ENCODE peak calls at places on chromosomes 3 and 15, in four cellular contexts. Y is NB4; V is CD4-positive, alpha-beta T cell; Q is NCI-H1092. U is an unnamed sample.

GRCh38 chr3:101271728-101272127 is 48.6 kb downstream of the IMPG2 start:
- DNase-seq in V (no peak), Y (no peak), Q (no peak), U (no peak)

GRCh38 chr3:84724877-84725276 is 233.9 kb upstream of the CADM2 start:
- DNase-seq in Y (peak), Q (no peak), V (no peak), U (peak)

GRCh38 chr3:38829404-38829803 is 13.4 kb upstream of the SCN10A start:
- DNase-seq in Q (no peak), V (no peak), Y (peak), U (no peak)

GRCh38 chr15:41968738-41969137 is 3.6 kb downstream of the EHD4 start:
- DNase-seq in Q (no peak), Y (no peak), V (no peak), U (peak)

GRCh38 chr15:39115379-39116057 is 465.4 kb upstream of the THBS1 start:
- DNase-seq in Q (no peak), Y (no peak), V (no peak), U (no peak)

GRCh38 chr3:139654637-139655365 is 23.0 kb downstream of the NMNAT3 start:
- DNase-seq in Y (no peak), V (no peak), Q (peak), U (no peak)

GRCh38 chr3:130470132-130470531 is 46.8 kb upstream of the COL6A6 start:
- DNase-seq in Y (no peak), V (no peak), Q (no peak), U (no peak)

GRCh38 chr15:99683000-99683670 is 50.1 kb downstream of the LYSMD4 start:
- DNase-seq in V (no peak), Q (no peak), Y (no peak), U (no peak)

GRCh38 chr15:36449662-36450145 is 129.7 kb upstream of the CDIN1 start:
- DNase-seq in V (no peak), Y (no peak), Q (no peak), U (no peak)

GRCh38 chr3:129441215-129441614 is 1.2 kb downstream of the IFT122 start:
- DNase-seq in V (peak), Y (peak), Q (no peak), U (peak)

GRCh38 chr3:44685128-44685800 is 27.2 kb upstream of the ZNF502 start:
- DNase-seq in V (peak), Y (peak), Q (peak), U (peak)

GRCh38 chr3:187624588-187624987 is 45.6 kb downstream of the SST start:
- DNase-seq in V (no peak), Q (no peak), Y (no peak), U (no peak)

GRCh38 chr3:152197451-152197850 is 71.3 kb upstream of the MBNL1 start:
- DNase-seq in Q (no peak), V (no peak), Y (peak), U (peak)

GRCh38 chr3:31634485-31634884 is 101.8 kb downstream of the STT3B start:
- DNase-seq in Q (no peak), Y (no peak), V (no peak), U (no peak)

GRCh38 chr3:82012775-82013174 is 251.3 kb upstream of the GBE1 start:
- DNase-seq in Q (no peak), Y (peak), V (no peak), U (peak)

GRCh38 chr3:112390783-112391641 is 58.1 kb downstream of the CD200 start:
- DNase-seq in Q (no peak), Y (no peak), V (no peak), U (no peak)

GRCh38 chr3:28349397-28350000 is 875 bp upstream of the AZI2 start:
- DNase-seq in V (no peak), Q (no peak), Y (no peak), U (no peak)

GRCh38 chr3:72123908-72124441 is 339.0 kb upstream of the PROK2 start:
- DNase-seq in Y (no peak), V (no peak), Q (no peak), U (no peak)

GRCh38 chr3:156812521-156813335 is 13.4 kb upstream of the LEKR1 start:
- DNase-seq in Y (peak), Q (no peak), V (no peak), U (peak)

GRCh38 chr3:127069814-127070440 is 87.0 kb downstream of the PLXNA1 start:
- DNase-seq in Y (no peak), V (no peak), Q (no peak), U (no peak)

GRCh38 chr3:120506828-120507774 is 56.3 kb upstream of the FSTL1 start:
- DNase-seq in Q (no peak), V (no peak), Y (peak), U (peak)

GRCh38 chr3:182118081-182118480 is 406.4 kb downstream of the SOX2 start:
- DNase-seq in Q (no peak), Y (no peak), V (no peak), U (no peak)

GRCh38 chr3:195079636-195080035 is 191.3 kb downstream of the XXYLT1 start:
- DNase-seq in Q (no peak), Y (no peak), V (no peak), U (no peak)

GRCh38 chr3:33645060-33645841 is 72.8 kb downstream of the CLASP2 start:
- DNase-seq in V (no peak), Y (no peak), Q (no peak), U (peak)

GRCh38 chr3:149536429-149536828 is 61.9 kb downstream of the TM4SF4 start:
- DNase-seq in Q (peak), Y (no peak), V (no peak), U (no peak)

GRCh38 chr15:70029297-70029701 is 68.4 kb downstream of the TLE3 start:
- DNase-seq in Y (no peak), Q (no peak), V (no peak), U (no peak)

GRCh38 chr3:104526901-104527401 is 839.8 kb upstream of the ALCAM start:
- DNase-seq in Y (no peak), V (no peak), Q (no peak), U (no peak)

GRCh38 chr15:41967506-41968206 is 4.7 kb downstream of the EHD4 start:
- DNase-seq in Y (peak), V (no peak), Q (no peak), U (peak)

GRCh38 chr15:65310431-65311137 is 6.1 kb downstream of the RNU5B-1 start:
- DNase-seq in Y (peak), Q (no peak), V (no peak), U (no peak)

GRCh38 chr3:60055765-60056164 is 1005.9 kb upstream of the CFAP20DC start:
- DNase-seq in V (no peak), Y (no peak), Q (no peak), U (no peak)